ENCODE peak calls at places on chromosomes 2 and 18, in nine cellular contexts. One of them, this sample, is unnamed.

GRCh38 chr2:215522237-215522636 is 86.4 kb upstream of the FN1 start:
- DNase-seq in T-helper 9 cell: no peak
- DNase-seq in mucosa of gallbladder: no peak
- DNase-seq in smooth muscle cell of the brain vasculature: no peak
- DNase-seq in activated naive CD8-positive, alpha-beta T cell treated with anti-CD3 and anti-CD28 coated beads, Interleukin-2, amount 10 ng/mL, durations not matched to agents 7 days and 5 days: no peak
- DNase-seq in M059J: no peak
- DNase-seq in HEK293T: no peak
- DNase-seq in central memory CD4-positive, alpha-beta T cell: no peak
- DNase-seq in stimulated activated CD4-positive, alpha-beta T cell treated with anti-CD3 and anti-CD28 coated beads, TNF-alpha, amount 100 ng/mL, for 4 hours: no peak
- DNase-seq in this sample: no peak

GRCh38 chr2:112706170-112706664 is 14.6 kb upstream of the NT5DC4 start:
- DNase-seq in activated naive CD8-positive, alpha-beta T cell treated with anti-CD3 and anti-CD28 coated beads, Interleukin-2, amount 10 ng/mL, durations not matched to agents 7 days and 5 days: peak
- DNase-seq in stimulated activated CD4-positive, alpha-beta T cell treated with anti-CD3 and anti-CD28 coated beads, TNF-alpha, amount 100 ng/mL, for 4 hours: no peak
- DNase-seq in mucosa of gallbladder: no peak
- DNase-seq in HEK293T: no peak
- DNase-seq in T-helper 9 cell: peak
- DNase-seq in central memory CD4-positive, alpha-beta T cell: peak
- DNase-seq in smooth muscle cell of the brain vasculature: no peak
- DNase-seq in M059J: peak
- DNase-seq in this sample: no peak

GRCh38 chr2:85813978-85814801 is 60.4 kb downstream of the ATOH8 start:
- DNase-seq in stimulated activated CD4-positive, alpha-beta T cell treated with anti-CD3 and anti-CD28 coated beads, TNF-alpha, amount 100 ng/mL, for 4 hours: peak
- DNase-seq in mucosa of gallbladder: peak
- DNase-seq in activated naive CD8-positive, alpha-beta T cell treated with anti-CD3 and anti-CD28 coated beads, Interleukin-2, amount 10 ng/mL, durations not matched to agents 7 days and 5 days: peak
- DNase-seq in T-helper 9 cell: peak
- DNase-seq in M059J: peak
- DNase-seq in HEK293T: peak
- DNase-seq in smooth muscle cell of the brain vasculature: peak
- DNase-seq in central memory CD4-positive, alpha-beta T cell: peak
- DNase-seq in this sample: peak

GRCh38 chr2:176639016-176639343 is 369.7 kb downstream of the MTX2 start:
- DNase-seq in HEK293T: no peak
- DNase-seq in M059J: no peak
- DNase-seq in stimulated activated CD4-positive, alpha-beta T cell treated with anti-CD3 and anti-CD28 coated beads, TNF-alpha, amount 100 ng/mL, for 4 hours: no peak
- DNase-seq in central memory CD4-positive, alpha-beta T cell: no peak
- DNase-seq in T-helper 9 cell: no peak
- DNase-seq in smooth muscle cell of the brain vasculature: no peak
- DNase-seq in mucosa of gallbladder: no peak
- DNase-seq in activated naive CD8-positive, alpha-beta T cell treated with anti-CD3 and anti-CD28 coated beads, Interleukin-2, amount 10 ng/mL, durations not matched to agents 7 days and 5 days: no peak
- DNase-seq in this sample: no peak

GRCh38 chr2:216221806-216222205 is 112.7 kb downstream of the XRCC5 start:
- DNase-seq in activated naive CD8-positive, alpha-beta T cell treated with anti-CD3 and anti-CD28 coated beads, Interleukin-2, amount 10 ng/mL, durations not matched to agents 7 days and 5 days: no peak
- DNase-seq in smooth muscle cell of the brain vasculature: no peak
- DNase-seq in T-helper 9 cell: no peak
- DNase-seq in M059J: peak
- DNase-seq in mucosa of gallbladder: no peak
- DNase-seq in HEK293T: no peak
- DNase-seq in central memory CD4-positive, alpha-beta T cell: no peak
- DNase-seq in stimulated activated CD4-positive, alpha-beta T cell treated with anti-CD3 and anti-CD28 coated beads, TNF-alpha, amount 100 ng/mL, for 4 hours: no peak
- DNase-seq in this sample: no peak

GRCh38 chr2:76391663-76392062 is 680.9 kb upstream of the GCFC2 start:
- DNase-seq in mucosa of gallbladder: no peak
- DNase-seq in T-helper 9 cell: no peak
- DNase-seq in HEK293T: no peak
- DNase-seq in smooth muscle cell of the brain vasculature: no peak
- DNase-seq in activated naive CD8-positive, alpha-beta T cell treated with anti-CD3 and anti-CD28 coated beads, Interleukin-2, amount 10 ng/mL, durations not matched to agents 7 days and 5 days: no peak
- DNase-seq in central memory CD4-positive, alpha-beta T cell: no peak
- DNase-seq in stimulated activated CD4-positive, alpha-beta T cell treated with anti-CD3 and anti-CD28 coated beads, TNF-alpha, amount 100 ng/mL, for 4 hours: no peak
- DNase-seq in M059J: no peak
- DNase-seq in this sample: no peak

GRCh38 chr18:58362027-58362575 is 266.8 kb downstream of the ALPK2 start:
- DNase-seq in central memory CD4-positive, alpha-beta T cell: no peak
- DNase-seq in mucosa of gallbladder: peak
- DNase-seq in T-helper 9 cell: no peak
- DNase-seq in stimulated activated CD4-positive, alpha-beta T cell treated with anti-CD3 and anti-CD28 coated beads, TNF-alpha, amount 100 ng/mL, for 4 hours: no peak
- DNase-seq in HEK293T: no peak
- DNase-seq in activated naive CD8-positive, alpha-beta T cell treated with anti-CD3 and anti-CD28 coated beads, Interleukin-2, amount 10 ng/mL, durations not matched to agents 7 days and 5 days: no peak
- DNase-seq in M059J: peak
- DNase-seq in smooth muscle cell of the brain vasculature: peak
- DNase-seq in this sample: peak

GRCh38 chr2:70978388-70979357 is at the start of gene ANKRD53:
- DNase-seq in smooth muscle cell of the brain vasculature: no peak
- DNase-seq in mucosa of gallbladder: no peak
- DNase-seq in activated naive CD8-positive, alpha-beta T cell treated with anti-CD3 and anti-CD28 coated beads, Interleukin-2, amount 10 ng/mL, durations not matched to agents 7 days and 5 days: peak
- DNase-seq in stimulated activated CD4-positive, alpha-beta T cell treated with anti-CD3 and anti-CD28 coated beads, TNF-alpha, amount 100 ng/mL, for 4 hours: no peak
- DNase-seq in M059J: no peak
- DNase-seq in T-helper 9 cell: no peak
- DNase-seq in central memory CD4-positive, alpha-beta T cell: no peak
- DNase-seq in HEK293T: no peak
- DNase-seq in this sample: no peak

GRCh38 chr18:79941473-79942119 is 9.9 kb downstream of the SLC66A2 start:
- DNase-seq in mucosa of gallbladder: no peak
- DNase-seq in activated naive CD8-positive, alpha-beta T cell treated with anti-CD3 and anti-CD28 coated beads, Interleukin-2, amount 10 ng/mL, durations not matched to agents 7 days and 5 days: peak
- DNase-seq in smooth muscle cell of the brain vasculature: no peak
- DNase-seq in HEK293T: no peak
- DNase-seq in central memory CD4-positive, alpha-beta T cell: no peak
- DNase-seq in stimulated activated CD4-positive, alpha-beta T cell treated with anti-CD3 and anti-CD28 coated beads, TNF-alpha, amount 100 ng/mL, for 4 hours: no peak
- DNase-seq in M059J: no peak
- DNase-seq in T-helper 9 cell: no peak
- DNase-seq in this sample: no peak

GRCh38 chr2:7626139-7626537 is 708.9 kb downstream of the RNF144A start:
- DNase-seq in M059J: no peak
- DNase-seq in T-helper 9 cell: no peak
- DNase-seq in activated naive CD8-positive, alpha-beta T cell treated with anti-CD3 and anti-CD28 coated beads, Interleukin-2, amount 10 ng/mL, durations not matched to agents 7 days and 5 days: no peak
- DNase-seq in HEK293T: no peak
- DNase-seq in smooth muscle cell of the brain vasculature: no peak
- DNase-seq in stimulated activated CD4-positive, alpha-beta T cell treated with anti-CD3 and anti-CD28 coated beads, TNF-alpha, amount 100 ng/mL, for 4 hours: no peak
- DNase-seq in mucosa of gallbladder: no peak
- DNase-seq in central memory CD4-positive, alpha-beta T cell: no peak
- DNase-seq in this sample: no peak

GRCh38 chr2:34096552-34097171 is 497.6 kb upstream of the FAM98A start:
- DNase-seq in central memory CD4-positive, alpha-beta T cell: peak
- DNase-seq in mucosa of gallbladder: peak
- DNase-seq in smooth muscle cell of the brain vasculature: peak
- DNase-seq in T-helper 9 cell: peak
- DNase-seq in activated naive CD8-positive, alpha-beta T cell treated with anti-CD3 and anti-CD28 coated beads, Interleukin-2, amount 10 ng/mL, durations not matched to agents 7 days and 5 days: no peak
- DNase-seq in M059J: peak
- DNase-seq in HEK293T: peak
- DNase-seq in stimulated activated CD4-positive, alpha-beta T cell treated with anti-CD3 and anti-CD28 coated beads, TNF-alpha, amount 100 ng/mL, for 4 hours: peak
- DNase-seq in this sample: no peak

GRCh38 chr18:50072146-50072545 is 122.8 kb downstream of the MYO5B start:
- DNase-seq in T-helper 9 cell: no peak
- DNase-seq in central memory CD4-positive, alpha-beta T cell: no peak
- DNase-seq in mucosa of gallbladder: no peak
- DNase-seq in HEK293T: no peak
- DNase-seq in smooth muscle cell of the brain vasculature: no peak
- DNase-seq in stimulated activated CD4-positive, alpha-beta T cell treated with anti-CD3 and anti-CD28 coated beads, TNF-alpha, amount 100 ng/mL, for 4 hours: no peak
- DNase-seq in M059J: no peak
- DNase-seq in activated naive CD8-positive, alpha-beta T cell treated with anti-CD3 and anti-CD28 coated beads, Interleukin-2, amount 10 ng/mL, durations not matched to agents 7 days and 5 days: no peak
- DNase-seq in this sample: no peak

GRCh38 chr18:73615506-73615905 is 532.1 kb downstream of the FBXO15 start:
- DNase-seq in stimulated activated CD4-positive, alpha-beta T cell treated with anti-CD3 and anti-CD28 coated beads, TNF-alpha, amount 100 ng/mL, for 4 hours: no peak
- DNase-seq in HEK293T: no peak
- DNase-seq in M059J: peak
- DNase-seq in activated naive CD8-positive, alpha-beta T cell treated with anti-CD3 and anti-CD28 coated beads, Interleukin-2, amount 10 ng/mL, durations not matched to agents 7 days and 5 days: no peak
- DNase-seq in smooth muscle cell of the brain vasculature: no peak
- DNase-seq in T-helper 9 cell: no peak
- DNase-seq in central memory CD4-positive, alpha-beta T cell: no peak
- DNase-seq in mucosa of gallbladder: no peak
- DNase-seq in this sample: no peak

GRCh38 chr2:106572541-106573148 is 85.5 kb downstream of the CD8B2 start:
- DNase-seq in M059J: peak
- DNase-seq in activated naive CD8-positive, alpha-beta T cell treated with anti-CD3 and anti-CD28 coated beads, Interleukin-2, amount 10 ng/mL, durations not matched to agents 7 days and 5 days: no peak
- DNase-seq in stimulated activated CD4-positive, alpha-beta T cell treated with anti-CD3 and anti-CD28 coated beads, TNF-alpha, amount 100 ng/mL, for 4 hours: no peak
- DNase-seq in HEK293T: peak
- DNase-seq in mucosa of gallbladder: no peak
- DNase-seq in T-helper 9 cell: no peak
- DNase-seq in smooth muscle cell of the brain vasculature: no peak
- DNase-seq in central memory CD4-positive, alpha-beta T cell: no peak
- DNase-seq in this sample: no peak

GRCh38 chr2:215002500-215002899 is 135.9 kb downstream of the ABCA12 start:
- DNase-seq in activated naive CD8-positive, alpha-beta T cell treated with anti-CD3 and anti-CD28 coated beads, Interleukin-2, amount 10 ng/mL, durations not matched to agents 7 days and 5 days: no peak
- DNase-seq in mucosa of gallbladder: peak
- DNase-seq in HEK293T: peak
- DNase-seq in stimulated activated CD4-positive, alpha-beta T cell treated with anti-CD3 and anti-CD28 coated beads, TNF-alpha, amount 100 ng/mL, for 4 hours: no peak
- DNase-seq in smooth muscle cell of the brain vasculature: peak
- DNase-seq in central memory CD4-positive, alpha-beta T cell: no peak
- DNase-seq in M059J: peak
- DNase-seq in T-helper 9 cell: no peak
- DNase-seq in this sample: no peak